ENCODE peak calls at places on chromosomes 5 and 9, in nine cellular contexts. One of them, this sample, is unnamed.

GRCh38 chr5:14142202-14142855 is 813 bp upstream of the TRIO start:
- DNase-seq in GM23338: no peak
- DNase-seq in pancreas: no peak
- DNase-seq in body of pancreas: no peak
- DNase-seq in CD8-positive, alpha-beta T cell: no peak
- DNase-seq in Peyer's patch: no peak
- DNase-seq in heart left ventricle: no peak
- DNase-seq in foreskin fibroblast: peak
- DNase-seq in MM.1S: peak
- DNase-seq in this sample: peak

GRCh38 chr9:133619791-133620190 is 10.6 kb upstream of the FAM163B start:
- DNase-seq in GM23338: no peak
- DNase-seq in pancreas: no peak
- DNase-seq in body of pancreas: no peak
- DNase-seq in CD8-positive, alpha-beta T cell: peak
- DNase-seq in Peyer's patch: no peak
- DNase-seq in heart left ventricle: no peak
- DNase-seq in foreskin fibroblast: no peak
- DNase-seq in MM.1S: peak
- DNase-seq in this sample: no peak

GRCh38 chr9:107251756-107252322 is 31.2 kb upstream of the RAD23B start:
- DNase-seq in GM23338: no peak
- DNase-seq in pancreas: peak
- DNase-seq in body of pancreas: peak
- DNase-seq in CD8-positive, alpha-beta T cell: no peak
- DNase-seq in Peyer's patch: no peak
- DNase-seq in heart left ventricle: peak
- DNase-seq in foreskin fibroblast: peak
- DNase-seq in MM.1S: no peak
- DNase-seq in this sample: peak

GRCh38 chr5:13606051-13606450 is 338.4 kb downstream of the DNAH5 start:
- DNase-seq in GM23338: no peak
- DNase-seq in pancreas: no peak
- DNase-seq in body of pancreas: no peak
- DNase-seq in CD8-positive, alpha-beta T cell: no peak
- DNase-seq in Peyer's patch: no peak
- DNase-seq in heart left ventricle: no peak
- DNase-seq in foreskin fibroblast: no peak
- DNase-seq in MM.1S: no peak
- DNase-seq in this sample: no peak

GRCh38 chr9:104276709-104277245 is 182.7 kb downstream of the SMC2 start:
- DNase-seq in GM23338: no peak
- DNase-seq in pancreas: no peak
- DNase-seq in body of pancreas: no peak
- DNase-seq in CD8-positive, alpha-beta T cell: no peak
- DNase-seq in Peyer's patch: no peak
- DNase-seq in heart left ventricle: no peak
- DNase-seq in foreskin fibroblast: peak
- DNase-seq in MM.1S: no peak
- DNase-seq in this sample: peak

GRCh38 chr9:121222524-121223171 is 21.0 kb upstream of the RAB14 start:
- DNase-seq in GM23338: peak
- DNase-seq in pancreas: no peak
- DNase-seq in body of pancreas: peak
- DNase-seq in CD8-positive, alpha-beta T cell: no peak
- DNase-seq in Peyer's patch: no peak
- DNase-seq in heart left ventricle: no peak
- DNase-seq in foreskin fibroblast: peak
- DNase-seq in MM.1S: peak
- DNase-seq in this sample: peak

GRCh38 chr5:104045987-104046386 is 483.4 kb upstream of the NUDT12 start:
- DNase-seq in GM23338: no peak
- DNase-seq in pancreas: no peak
- DNase-seq in body of pancreas: no peak
- DNase-seq in CD8-positive, alpha-beta T cell: no peak
- DNase-seq in Peyer's patch: no peak
- DNase-seq in heart left ventricle: no peak
- DNase-seq in foreskin fibroblast: no peak
- DNase-seq in MM.1S: no peak
- DNase-seq in this sample: no peak

GRCh38 chr9:108093773-108094675 is 604.5 kb upstream of the KLF4 start:
- DNase-seq in GM23338: no peak
- DNase-seq in pancreas: peak
- DNase-seq in body of pancreas: peak
- DNase-seq in CD8-positive, alpha-beta T cell: no peak
- DNase-seq in Peyer's patch: peak
- DNase-seq in heart left ventricle: no peak
- DNase-seq in foreskin fibroblast: peak
- DNase-seq in MM.1S: no peak
- DNase-seq in this sample: no peak

GRCh38 chr5:56310711-56311204 is 77.6 kb upstream of the ANKRD55 start:
- DNase-seq in GM23338: no peak
- DNase-seq in pancreas: no peak
- DNase-seq in body of pancreas: no peak
- DNase-seq in CD8-positive, alpha-beta T cell: no peak
- DNase-seq in Peyer's patch: no peak
- DNase-seq in heart left ventricle: no peak
- DNase-seq in foreskin fibroblast: no peak
- DNase-seq in MM.1S: no peak
- DNase-seq in this sample: no peak

GRCh38 chr9:124032247-124032646 is 20.7 kb downstream of the LHX2 start:
- DNase-seq in GM23338: peak
- DNase-seq in pancreas: no peak
- DNase-seq in body of pancreas: no peak
- DNase-seq in CD8-positive, alpha-beta T cell: no peak
- DNase-seq in Peyer's patch: no peak
- DNase-seq in heart left ventricle: no peak
- DNase-seq in foreskin fibroblast: no peak
- DNase-seq in MM.1S: no peak
- DNase-seq in this sample: no peak

GRCh38 chr5:64417390-64417789 is 88.4 kb upstream of the RGS7BP start:
- DNase-seq in GM23338: peak
- DNase-seq in pancreas: no peak
- DNase-seq in body of pancreas: no peak
- DNase-seq in CD8-positive, alpha-beta T cell: no peak
- DNase-seq in Peyer's patch: no peak
- DNase-seq in heart left ventricle: no peak
- DNase-seq in foreskin fibroblast: no peak
- DNase-seq in MM.1S: no peak
- DNase-seq in this sample: no peak

GRCh38 chr5:78886650-78887230 is 98.4 kb downstream of the ARSB start:
- DNase-seq in GM23338: peak
- DNase-seq in pancreas: no peak
- DNase-seq in body of pancreas: no peak
- DNase-seq in CD8-positive, alpha-beta T cell: no peak
- DNase-seq in Peyer's patch: no peak
- DNase-seq in heart left ventricle: no peak
- DNase-seq in foreskin fibroblast: peak
- DNase-seq in MM.1S: peak
- DNase-seq in this sample: no peak

GRCh38 chr9:121684381-121685145 is 33.1 kb downstream of the DAB2IP start:
- DNase-seq in GM23338: peak
- DNase-seq in pancreas: no peak
- DNase-seq in body of pancreas: peak
- DNase-seq in CD8-positive, alpha-beta T cell: no peak
- DNase-seq in Peyer's patch: peak
- DNase-seq in heart left ventricle: no peak
- DNase-seq in foreskin fibroblast: peak
- DNase-seq in MM.1S: peak
- DNase-seq in this sample: peak

DNA sequence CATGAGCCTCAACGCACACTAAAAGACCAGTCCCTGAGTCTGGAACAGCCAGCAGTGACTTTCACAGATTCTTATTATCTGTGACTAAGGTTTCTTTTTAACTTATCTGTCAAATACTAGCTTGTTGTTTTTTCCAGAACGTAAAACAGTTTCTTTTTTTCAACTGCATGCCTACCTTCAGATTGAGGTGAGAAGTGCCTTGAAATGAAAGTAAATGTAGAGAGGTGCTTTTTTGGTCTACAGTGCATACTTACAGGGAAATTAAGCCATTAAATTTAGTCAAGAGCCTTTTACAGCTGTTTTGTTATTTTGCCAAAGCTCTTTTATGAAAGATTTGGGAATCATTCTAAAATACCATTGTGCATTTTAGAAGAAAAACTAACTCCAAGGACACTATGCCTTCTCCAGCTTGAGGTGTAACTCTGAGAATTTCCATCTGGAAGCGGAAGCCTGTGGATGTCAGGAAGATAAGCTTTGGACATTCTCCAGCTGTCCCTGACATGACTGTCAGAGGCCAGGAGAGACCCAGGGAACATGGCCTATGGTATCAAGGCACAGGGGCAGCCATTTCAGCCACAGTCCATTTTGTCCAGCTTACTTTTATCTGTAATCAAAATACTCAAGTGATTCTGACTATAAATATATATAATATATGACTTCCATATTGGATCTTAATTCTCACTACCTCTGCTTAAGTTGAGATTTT is 230.3 kb downstream of the GLIS3 start:
- DNase-seq in GM23338: no peak
- DNase-seq in pancreas: no peak
- DNase-seq in body of pancreas: no peak
- DNase-seq in CD8-positive, alpha-beta T cell: no peak
- DNase-seq in Peyer's patch: no peak
- DNase-seq in heart left ventricle: no peak
- DNase-seq in foreskin fibroblast: no peak
- DNase-seq in MM.1S: no peak
- DNase-seq in this sample: no peak
- H3K4me3 ChIP-seq in GM23338: no peak
- H3K4me3 ChIP-seq in pancreas: no peak
- H3K4me3 ChIP-seq in body of pancreas: no peak
- H3K4me3 ChIP-seq in CD8-positive, alpha-beta T cell: no peak
- H3K4me3 ChIP-seq in Peyer's patch: no peak
- H3K4me3 ChIP-seq in heart left ventricle: no peak
- H3K4me3 ChIP-seq in foreskin fibroblast: no peak
- H3K4me3 ChIP-seq in MM.1S: no peak
- H3K4me3 ChIP-seq in this sample: no peak

GRCh38 chr5:994821-995220 is 13.8 kb upstream of the NKD2 start:
- DNase-seq in GM23338: no peak
- DNase-seq in pancreas: no peak
- DNase-seq in body of pancreas: no peak
- DNase-seq in CD8-positive, alpha-beta T cell: no peak
- DNase-seq in Peyer's patch: no peak
- DNase-seq in heart left ventricle: no peak
- DNase-seq in foreskin fibroblast: no peak
- DNase-seq in MM.1S: no peak
- DNase-seq in this sample: no peak

GRCh38 chr5:997001-997474 is 11.6 kb upstream of the NKD2 start:
- DNase-seq in GM23338: peak
- DNase-seq in pancreas: no peak
- DNase-seq in body of pancreas: peak
- DNase-seq in CD8-positive, alpha-beta T cell: no peak
- DNase-seq in Peyer's patch: peak
- DNase-seq in heart left ventricle: peak
- DNase-seq in foreskin fibroblast: no peak
- DNase-seq in MM.1S: peak
- DNase-seq in this sample: no peak

GRCh38 chr5:997711-998110 is 10.9 kb upstream of the NKD2 start:
- DNase-seq in GM23338: no peak
- DNase-seq in pancreas: peak
- DNase-seq in body of pancreas: no peak
- DNase-seq in CD8-positive, alpha-beta T cell: no peak
- DNase-seq in Peyer's patch: no peak
- DNase-seq in heart left ventricle: peak
- DNase-seq in foreskin fibroblast: no peak
- DNase-seq in MM.1S: no peak
- DNase-seq in this sample: no peak

GRCh38 chr5:994272-994607 is 14.4 kb upstream of the NKD2 start:
- DNase-seq in GM23338: no peak
- DNase-seq in pancreas: no peak
- DNase-seq in body of pancreas: no peak
- DNase-seq in CD8-positive, alpha-beta T cell: no peak
- DNase-seq in Peyer's patch: no peak
- DNase-seq in heart left ventricle: no peak
- DNase-seq in foreskin fibroblast: no peak
- DNase-seq in MM.1S: no peak
- DNase-seq in this sample: no peak

GRCh38 chr5:995318-995717 is 13.3 kb upstream of the NKD2 start:
- DNase-seq in GM23338: no peak
- DNase-seq in pancreas: no peak
- DNase-seq in body of pancreas: no peak
- DNase-seq in CD8-positive, alpha-beta T cell: no peak
- DNase-seq in Peyer's patch: no peak
- DNase-seq in heart left ventricle: no peak
- DNase-seq in foreskin fibroblast: no peak
- DNase-seq in MM.1S: no peak
- DNase-seq in this sample: no peak
- H3K4me3 ChIP-seq in GM23338: no peak
- H3K4me3 ChIP-seq in pancreas: no peak
- H3K4me3 ChIP-seq in body of pancreas: no peak
- H3K4me3 ChIP-seq in CD8-positive, alpha-beta T cell: no peak
- H3K4me3 ChIP-seq in Peyer's patch: no peak
- H3K4me3 ChIP-seq in heart left ventricle: no peak
- H3K4me3 ChIP-seq in foreskin fibroblast: no peak
- H3K4me3 ChIP-seq in MM.1S: no peak
- H3K4me3 ChIP-seq in this sample: no peak

GRCh38 chr5:54471398-54471797 is 15.9 kb downstream of the HSPB3 start:
- DNase-seq in GM23338: no peak
- DNase-seq in pancreas: no peak
- DNase-seq in body of pancreas: no peak
- DNase-seq in CD8-positive, alpha-beta T cell: no peak
- DNase-seq in Peyer's patch: no peak
- DNase-seq in heart left ventricle: no peak
- DNase-seq in foreskin fibroblast: no peak
- DNase-seq in MM.1S: no peak
- DNase-seq in this sample: no peak

GRCh38 chr5:54469655-54470054 is 14.2 kb downstream of the HSPB3 start:
- DNase-seq in GM23338: no peak
- DNase-seq in pancreas: no peak
- DNase-seq in body of pancreas: no peak
- DNase-seq in CD8-positive, alpha-beta T cell: no peak
- DNase-seq in Peyer's patch: no peak
- DNase-seq in heart left ventricle: no peak
- DNase-seq in foreskin fibroblast: peak
- DNase-seq in MM.1S: peak
- DNase-seq in this sample: peak

GRCh38 chr5:54470677-54471076 is 15.2 kb downstream of the HSPB3 start:
- DNase-seq in GM23338: no peak
- DNase-seq in pancreas: no peak
- DNase-seq in body of pancreas: no peak
- DNase-seq in CD8-positive, alpha-beta T cell: no peak
- DNase-seq in Peyer's patch: no peak
- DNase-seq in heart left ventricle: no peak
- DNase-seq in foreskin fibroblast: peak
- DNase-seq in MM.1S: no peak
- DNase-seq in this sample: peak

GRCh38 chr5:54470191-54470590 is 14.7 kb downstream of the HSPB3 start:
- DNase-seq in GM23338: no peak
- DNase-seq in pancreas: no peak
- DNase-seq in body of pancreas: no peak
- DNase-seq in CD8-positive, alpha-beta T cell: no peak
- DNase-seq in Peyer's patch: no peak
- DNase-seq in heart left ventricle: no peak
- DNase-seq in foreskin fibroblast: peak
- DNase-seq in MM.1S: no peak
- DNase-seq in this sample: peak
- H3K4me3 ChIP-seq in GM23338: no peak
- H3K4me3 ChIP-seq in pancreas: no peak
- H3K4me3 ChIP-seq in body of pancreas: no peak
- H3K4me3 ChIP-seq in CD8-positive, alpha-beta T cell: no peak
- H3K4me3 ChIP-seq in Peyer's patch: no peak
- H3K4me3 ChIP-seq in heart left ventricle: no peak
- H3K4me3 ChIP-seq in foreskin fibroblast: peak
- H3K4me3 ChIP-seq in MM.1S: peak
- H3K4me3 ChIP-seq in this sample: peak

GRCh38 chr9:37667706-37668672 is 17.2 kb downstream of the FRMPD1 start:
- DNase-seq in GM23338: peak
- DNase-seq in pancreas: no peak
- DNase-seq in body of pancreas: no peak
- DNase-seq in CD8-positive, alpha-beta T cell: no peak
- DNase-seq in Peyer's patch: no peak
- DNase-seq in heart left ventricle: no peak
- DNase-seq in foreskin fibroblast: no peak
- DNase-seq in MM.1S: no peak
- DNase-seq in this sample: no peak
- H3K4me3 ChIP-seq in GM23338: peak
- H3K4me3 ChIP-seq in pancreas: no peak
- H3K4me3 ChIP-seq in body of pancreas: no peak
- H3K4me3 ChIP-seq in CD8-positive, alpha-beta T cell: no peak
- H3K4me3 ChIP-seq in Peyer's patch: no peak
- H3K4me3 ChIP-seq in heart left ventricle: no peak
- H3K4me3 ChIP-seq in foreskin fibroblast: no peak
- H3K4me3 ChIP-seq in MM.1S: no peak
- H3K4me3 ChIP-seq in this sample: no peak